ENCODE peak calls at places on chromosomes 3 and 15, in five cellular contexts. Z is hippocampal formation, T is astrocyte of the cerebellum, S is fibroblast of lung, L is cardiac fibroblast. W is an unnamed sample.
A peak's percentile ranks its signal among the peaks of the same experiment; 100 is the strongest.

GRCh38 chr3:36969540-36970432 is 23.1 kb downstream of the EPM2AIP1 start:
- DNase-seq in T (no peak), S (peak; percentile 73), Z (no peak), L (peak; percentile 51), W (peak; percentile 14)

GRCh38 chr3:14201881-14202684 is 23.5 kb downstream of the LSM3 start:
- DNase-seq in S (peak; percentile 58), T (no peak), Z (no peak), L (peak; percentile 31), W (no peak)

GRCh38 chr3:171001957-171002694 is 24.4 kb downstream of the SLC2A2 start:
- DNase-seq in Z (no peak), S (peak; percentile 68), T (no peak), L (peak; percentile 26), W (peak; percentile 34)

GRCh38 chr3:134106580-134106979 is 76.9 kb upstream of the SLCO2A1 start:
- DNase-seq in L (no peak), T (no peak), S (no peak), Z (no peak), W (no peak)

GRCh38 chr3:176431073-176431472 is 766.2 kb downstream of the TBL1XR1 start:
- DNase-seq in Z (no peak), S (no peak), L (no peak), T (no peak), W (no peak)

GRCh38 chr15:75577401-75578205 is 1.5 kb downstream of the PTPN9 start:
- DNase-seq in L (peak; percentile 38), S (peak; percentile 26), Z (no peak), T (no peak), W (no peak)

GRCh38 chr3:127052121-127052561 is 69.2 kb downstream of the PLXNA1 start:
- DNase-seq in T (no peak), Z (no peak), L (peak; percentile 21), S (no peak), W (no peak)

GRCh38 chr3:49462222-49462621 is 7.8 kb upstream of the DAG1 start:
- DNase-seq in Z (no peak), S (peak; percentile 74), L (no peak), T (no peak), W (no peak)

GRCh38 chr3:177608443-177608842 is 411.2 kb upstream of the TBL1XR1 start:
- DNase-seq in T (no peak), Z (no peak), L (no peak), S (no peak), W (no peak)

GRCh38 chr3:29554584-29554983 is 273.7 kb downstream of the RBMS3 start:
- DNase-seq in L (no peak), T (no peak), Z (no peak), S (no peak), W (no peak)

GRCh38 chr3:188772886-188773285 is 398.9 kb upstream of the TPRG1 start:
- DNase-seq in S (peak; percentile 94), Z (no peak), L (peak; percentile 79), T (peak; percentile 73), W (peak; percentile 55)

GRCh38 chr3:127529346-127530188 is 61.0 kb downstream of the TPRA1 start:
- DNase-seq in Z (no peak), L (no peak), T (no peak), S (no peak), W (no peak)

GRCh38 chr3:53016236-53016635 is 29.6 kb downstream of the SFMBT1 start:
- DNase-seq in T (no peak), S (peak; percentile 76), Z (no peak), L (no peak), W (no peak)

GRCh38 chr15:96583671-96584070 is 253.2 kb downstream of the NR2F2 start:
- DNase-seq in S (no peak), T (no peak), L (no peak), Z (no peak), W (no peak)

GRCh38 chr15:63118854-63119253 is 2.8 kb upstream of the LACTB start:
- DNase-seq in Z (no peak), S (no peak), L (no peak), T (no peak), W (no peak)

GRCh38 chr3:128426128-128426921 is 40.4 kb downstream of the DNAJB8 start:
- DNase-seq in L (peak; percentile 27), Z (peak; percentile 7), S (no peak), T (no peak), W (no peak)

GRCh38 chr3:47342156-47342555 is 38.7 kb upstream of the PTPN23 start:
- DNase-seq in L (no peak), Z (no peak), S (peak; percentile 64), T (peak; percentile 46), W (no peak)

W was measured in fibroblast of the conjunctiva.